ENCODE peak calls at places on chromosomes 3 and 15, in four cellular contexts. One of them, this sample, is unnamed. For H3K36me3, the result is how much of the 10 kb centered on the place peaks cover.

GRCh38 chr3:42749025-42749752 is 23.9 kb downstream of the CCDC13 start:
- DNase-seq in tibial nerve: no peak
- DNase-seq in tibial artery: peak
- DNase-seq in thoracic aorta: no peak
- DNase-seq in this sample: no peak

GRCh38 chr3:106533097-106533496 is 664.3 kb upstream of the CBLB start:
- DNase-seq in tibial nerve: no peak
- DNase-seq in tibial artery: no peak
- DNase-seq in thoracic aorta: no peak
- DNase-seq in this sample: no peak

GRCh38 chr15:70152070-70152480 is 54.4 kb upstream of the TLE3 start:
- DNase-seq in tibial nerve: no peak
- DNase-seq in tibial artery: no peak
- DNase-seq in thoracic aorta: no peak
- DNase-seq in this sample: no peak

GRCh38 chr15:71141572-71141971 is 26.3 kb downstream of the THSD4 start:
- DNase-seq in tibial nerve: no peak
- DNase-seq in tibial artery: no peak
- DNase-seq in thoracic aorta: no peak
- DNase-seq in this sample: no peak

GRCh38 chr15:82572311-82572710 is 32.1 kb upstream of the RPS17 start:
- DNase-seq in tibial nerve: no peak
- DNase-seq in tibial artery: no peak
- DNase-seq in thoracic aorta: no peak
- DNase-seq in this sample: peak

GRCh38 chr3:120642368-120642948 is 39.6 kb downstream of the HGD start:
- DNase-seq in tibial nerve: no peak
- DNase-seq in tibial artery: no peak
- DNase-seq in thoracic aorta: no peak
- DNase-seq in this sample: no peak

GRCh38 chr3:146772211-146772743 is 167.1 kb upstream of the PLSCR5 start:
- DNase-seq in tibial nerve: no peak
- DNase-seq in tibial artery: no peak
- DNase-seq in thoracic aorta: no peak
- DNase-seq in this sample: no peak

GRCh38 chr3:15795563-15796308 is 2.0 kb downstream of the ANKRD28 start:
- DNase-seq in tibial nerve: no peak
- DNase-seq in tibial artery: no peak
- DNase-seq in thoracic aorta: no peak
- DNase-seq in this sample: no peak

GRCh38 chr15:33089878-33090757 is 104.4 kb downstream of the FMN1 start:
- DNase-seq in tibial nerve: no peak
- DNase-seq in tibial artery: no peak
- DNase-seq in thoracic aorta: no peak
- DNase-seq in this sample: no peak

GRCh38 chr3:67788396-67788795 is 134.0 kb upstream of the SUCLG2 start:
- DNase-seq in tibial nerve: no peak
- DNase-seq in tibial artery: no peak
- DNase-seq in thoracic aorta: no peak
- DNase-seq in this sample: no peak

GRCh38 chr3:195270350-195271115 is 426 bp downstream of the XXYLT1 start:
- DNase-seq in tibial nerve: no peak
- DNase-seq in tibial artery: peak
- DNase-seq in thoracic aorta: no peak
- DNase-seq in this sample: peak

GRCh38 chr3:113654851-113655250 is 41.6 kb downstream of the USF3 start:
- DNase-seq in tibial nerve: no peak
- DNase-seq in tibial artery: no peak
- DNase-seq in thoracic aorta: no peak
- DNase-seq in this sample: no peak

GRCh38 chr3:45218578-45219390 is 7.3 kb downstream of the TMEM158 start:
- DNase-seq in tibial nerve: no peak
- DNase-seq in tibial artery: no peak
- DNase-seq in thoracic aorta: no peak
- DNase-seq in this sample: no peak

GRCh38 chr3:178802993-178803693 is 266.9 kb downstream of the KCNMB2 start:
- DNase-seq in tibial nerve: no peak
- DNase-seq in tibial artery: no peak
- DNase-seq in thoracic aorta: no peak
- DNase-seq in this sample: no peak

GRCh38 chr3:101988591-101988990 is 139.3 kb downstream of the NFKBIZ start:
- DNase-seq in tibial nerve: no peak
- DNase-seq in tibial artery: peak
- DNase-seq in thoracic aorta: no peak
- DNase-seq in this sample: no peak

GRCh38 chr15:30903497-30904187 is at the start of gene FAN1:
- DNase-seq in tibial nerve: peak
- DNase-seq in tibial artery: peak
- DNase-seq in thoracic aorta: peak
- DNase-seq in this sample: peak

GRCh38 chr15:30904812-30905211 is 1.1 kb downstream of the FAN1 start:
- DNase-seq in tibial nerve: no peak
- DNase-seq in tibial artery: no peak
- DNase-seq in thoracic aorta: no peak
- DNase-seq in this sample: no peak

GRCh38 chr15:30901889-30902288 is 1.8 kb upstream of the FAN1 start:
- DNase-seq in tibial nerve: no peak
- DNase-seq in tibial artery: no peak
- DNase-seq in thoracic aorta: no peak
- DNase-seq in this sample: no peak

GRCh38 chr15:30906366-30906765 is 2.7 kb downstream of the FAN1 start:
- DNase-seq in tibial nerve: no peak
- DNase-seq in tibial artery: no peak
- DNase-seq in thoracic aorta: no peak
- DNase-seq in this sample: no peak

GRCh38 chr15:30905821-30906220 is 2.1 kb downstream of the FAN1 start:
- DNase-seq in tibial nerve: no peak
- DNase-seq in tibial artery: no peak
- DNase-seq in thoracic aorta: no peak
- DNase-seq in this sample: no peak
- TF ChIP-seq CTCF in tibial nerve: no peak
- TF ChIP-seq CTCF in tibial artery: no peak
- TF ChIP-seq CTCF in thoracic aorta: no peak
- TF ChIP-seq CTCF in this sample: no peak

GRCh38 chr3:133746722-133747086 is 511 bp downstream of the TF start:
- DNase-seq in tibial nerve: no peak
- DNase-seq in tibial artery: no peak
- DNase-seq in thoracic aorta: no peak
- DNase-seq in this sample: no peak

GRCh38 chr3:133744241-133744640 is 2.0 kb upstream of the TF start:
- DNase-seq in tibial nerve: no peak
- DNase-seq in tibial artery: no peak
- DNase-seq in thoracic aorta: no peak
- DNase-seq in this sample: no peak

GRCh38 chr3:133745981-133746721 is at the start of gene TF:
- DNase-seq in tibial nerve: no peak
- DNase-seq in tibial artery: no peak
- DNase-seq in thoracic aorta: no peak
- DNase-seq in this sample: no peak

GRCh38 chr3:133747373-133747772 is 1.2 kb downstream of the TF start:
- DNase-seq in tibial nerve: no peak
- DNase-seq in tibial artery: no peak
- DNase-seq in thoracic aorta: no peak
- DNase-seq in this sample: no peak

DNA sequence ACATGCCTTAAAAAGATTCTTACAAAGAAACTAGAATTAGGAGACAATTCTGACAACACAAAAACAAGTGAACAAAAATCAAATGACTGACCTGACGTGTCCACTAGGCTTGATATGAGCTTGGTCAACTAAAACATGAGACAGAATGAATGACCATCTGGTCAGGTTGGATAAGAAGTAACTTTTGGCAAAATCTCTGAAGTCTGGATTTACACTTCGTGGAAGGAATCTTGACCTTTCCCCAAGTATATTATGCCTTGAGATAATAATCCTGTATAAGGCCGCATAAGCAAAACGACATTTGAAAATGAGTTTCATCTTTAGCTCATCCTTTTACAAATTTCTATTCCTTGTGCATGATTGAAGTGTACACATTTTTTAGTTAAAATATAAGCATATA is 1.1 kb upstream of the TF start:
- DNase-seq in tibial nerve: no peak
- DNase-seq in tibial artery: no peak
- DNase-seq in thoracic aorta: no peak
- DNase-seq in this sample: no peak
- H3K36me3 ChIP-seq in tibial nerve: under half
- H3K36me3 ChIP-seq in tibial artery: under half
- H3K36me3 ChIP-seq in thoracic aorta: under half
- H3K36me3 ChIP-seq in this sample: under half

GRCh38 chr3:197017003-197017402 is 12.6 kb downstream of the MELTF start:
- DNase-seq in tibial nerve: no peak
- DNase-seq in tibial artery: no peak
- DNase-seq in thoracic aorta: no peak
- DNase-seq in this sample: no peak

GRCh38 chr3:197014942-197015575 is 14.6 kb downstream of the MELTF start:
- DNase-seq in tibial nerve: no peak
- DNase-seq in tibial artery: no peak
- DNase-seq in thoracic aorta: no peak
- DNase-seq in this sample: no peak

GRCh38 chr3:197019021-197019420 is 10.6 kb downstream of the MELTF start:
- DNase-seq in tibial nerve: no peak
- DNase-seq in tibial artery: no peak
- DNase-seq in thoracic aorta: no peak
- DNase-seq in this sample: no peak

GRCh38 chr3:197013989-197014388 is 15.6 kb downstream of the MELTF start:
- DNase-seq in tibial nerve: no peak
- DNase-seq in tibial artery: no peak
- DNase-seq in thoracic aorta: no peak
- DNase-seq in this sample: no peak

DNA sequence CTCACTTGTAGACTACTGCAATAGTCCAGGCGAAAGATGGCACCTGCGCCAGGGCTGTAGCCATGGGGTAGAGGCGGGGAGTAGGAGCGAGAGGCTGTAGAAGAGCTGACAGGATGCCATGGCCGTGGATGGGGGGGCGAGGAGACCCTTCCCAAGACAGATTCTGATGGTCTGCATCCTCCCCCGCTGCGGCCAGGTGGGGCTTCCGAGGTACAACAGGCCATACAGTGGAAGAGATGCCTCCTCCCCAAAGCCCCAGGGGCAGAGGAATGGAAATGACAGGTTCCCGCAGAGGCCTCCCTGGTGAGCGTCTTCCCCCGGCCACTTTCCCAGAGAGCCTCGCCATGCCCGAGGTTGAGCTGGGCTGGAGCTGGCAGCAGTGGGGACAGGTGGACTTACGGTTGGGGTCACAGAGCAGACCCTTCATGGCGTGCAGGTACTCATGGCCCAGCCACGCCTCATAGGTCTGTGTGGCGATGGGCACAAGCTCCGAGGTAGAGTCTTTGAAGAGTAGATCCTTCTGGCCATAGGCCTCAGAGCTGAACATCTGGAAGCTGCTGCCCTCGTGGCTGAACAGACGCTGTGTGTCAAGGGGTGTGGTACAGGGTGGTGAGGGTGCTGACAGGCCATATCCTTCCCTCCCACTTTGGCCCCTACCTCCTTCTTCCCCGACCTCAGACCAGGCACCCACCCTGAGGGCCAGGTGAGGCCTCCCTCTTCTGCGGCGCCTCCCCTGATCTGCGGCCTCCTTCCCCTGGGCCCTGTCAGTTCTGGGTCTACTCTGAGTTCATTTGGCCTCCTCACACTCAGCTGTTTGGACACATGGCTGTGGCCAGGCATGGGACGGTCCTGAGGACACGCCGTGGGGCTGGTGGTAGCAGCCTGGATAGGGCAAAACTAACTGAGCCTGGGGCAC is 13.6 kb downstream of the MELTF start:
- DNase-seq in tibial nerve: no peak
- DNase-seq in tibial artery: no peak
- DNase-seq in thoracic aorta: no peak
- DNase-seq in this sample: no peak
- TF ChIP-seq CTCF in tibial nerve: no peak
- TF ChIP-seq CTCF in tibial artery: no peak
- TF ChIP-seq CTCF in thoracic aorta: no peak
- TF ChIP-seq CTCF in this sample: no peak

DNA sequence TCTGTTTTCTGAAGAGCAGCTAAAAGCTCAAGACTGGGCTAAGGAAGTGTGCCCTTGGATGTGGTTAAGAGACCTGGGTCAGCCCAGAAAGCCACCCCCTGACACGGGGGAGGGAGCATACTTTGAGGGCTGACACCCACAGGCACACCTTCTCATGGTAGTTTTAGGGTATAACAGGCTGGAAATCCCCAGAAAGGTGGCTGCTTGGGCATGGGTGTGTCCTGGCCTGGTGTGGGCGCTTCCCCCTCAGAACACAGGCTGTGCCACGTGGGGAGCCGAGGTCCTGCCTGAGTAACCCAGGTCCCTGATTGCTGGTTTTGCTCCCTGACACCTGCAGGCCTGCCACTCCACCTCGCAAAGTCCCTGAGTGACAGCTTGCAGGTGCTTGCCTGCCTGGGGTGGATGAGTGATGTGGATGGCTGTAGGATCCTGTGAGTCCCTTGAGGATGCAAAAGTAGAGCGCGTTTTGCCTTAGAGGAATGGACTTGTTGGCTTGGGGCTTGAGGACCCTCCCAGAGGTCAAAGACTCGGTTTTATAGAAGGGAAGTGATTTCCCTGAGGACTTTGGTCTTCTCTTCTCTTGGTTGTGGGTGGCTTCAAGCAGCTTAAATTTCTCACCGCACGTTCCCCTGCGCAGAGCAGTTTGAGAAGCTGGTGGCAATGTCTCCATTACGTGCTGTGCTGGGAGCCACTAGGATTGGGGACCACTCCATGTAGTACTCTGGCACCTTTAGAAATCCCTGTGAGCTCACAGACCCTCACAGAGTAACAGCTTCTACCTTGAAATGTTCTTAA is 94.4 kb downstream of the DNASE1L3 start:
- DNase-seq in tibial nerve: no peak
- DNase-seq in tibial artery: no peak
- DNase-seq in thoracic aorta: no peak
- DNase-seq in this sample: no peak
- H3K36me3 ChIP-seq in tibial nerve: under half
- H3K36me3 ChIP-seq in tibial artery: half or more
- H3K36me3 ChIP-seq in thoracic aorta: under half
- H3K36me3 ChIP-seq in this sample: under half

GRCh38 chr3:14608298-14608697 is 43.3 kb upstream of the CCDC174 start:
- DNase-seq in tibial nerve: no peak
- DNase-seq in tibial artery: no peak
- DNase-seq in thoracic aorta: no peak
- DNase-seq in this sample: no peak
- TF ChIP-seq CTCF in tibial nerve: no peak
- TF ChIP-seq CTCF in tibial artery: no peak
- TF ChIP-seq CTCF in thoracic aorta: no peak
- TF ChIP-seq CTCF in this sample: peak

DNA sequence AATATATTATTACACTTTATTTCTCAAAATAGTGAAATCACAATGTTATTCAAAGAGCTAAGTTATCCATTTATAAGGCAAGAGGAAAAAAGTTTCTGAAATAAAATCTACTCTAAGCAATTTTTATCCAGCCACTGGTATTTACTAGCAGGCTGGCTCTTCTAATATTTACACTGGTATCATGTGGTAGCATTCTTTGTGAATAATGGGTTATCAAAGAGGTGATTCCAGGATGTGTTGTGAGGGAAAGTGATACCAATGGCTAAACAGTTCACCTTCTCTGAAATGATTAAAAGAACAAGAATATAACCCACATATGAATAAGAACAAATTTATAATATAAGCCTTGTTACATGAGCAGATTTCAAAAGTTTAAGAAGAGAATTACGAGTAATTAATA is 44.1 kb downstream of the DHX36 start:
- DNase-seq in tibial nerve: no peak
- DNase-seq in tibial artery: no peak
- DNase-seq in thoracic aorta: no peak
- DNase-seq in this sample: no peak
- H3K36me3 ChIP-seq in tibial nerve: under half
- H3K36me3 ChIP-seq in tibial artery: half or more
- H3K36me3 ChIP-seq in thoracic aorta: under half
- H3K36me3 ChIP-seq in this sample: half or more